ENCODE peak calls at places on chromosomes 3 and 15, in seven cellular contexts. Q is PC-3, O is A549, H is brain microvascular endothelial cell, Y is adrenal gland, T is GM12864, A is body of pancreas. R is an unnamed sample.

GRCh38 chr3:69088033-69088432 is 3.3 kb downstream of the ARL6IP5 start:
- DNase-seq in O (peak), Q (peak), H (no peak), A (no peak), Y (no peak), T (no peak), R (peak)

GRCh38 chr3:100072328-100073048 is 41.8 kb downstream of the FILIP1L start:
- DNase-seq in Y (no peak), O (no peak), T (no peak), Q (peak), H (no peak), A (no peak), R (no peak)

GRCh38 chr15:98746756-98747155 is 98.4 kb downstream of the IGF1R start:
- DNase-seq in H (no peak), Q (no peak), O (no peak), A (no peak), T (no peak), Y (no peak), R (no peak)

GRCh38 chr3:104291878-104292277 is 1074.8 kb upstream of the ALCAM start:
- DNase-seq in O (no peak), T (no peak), Y (no peak), H (peak), A (no peak), Q (no peak), R (no peak)

GRCh38 chr3:126030455-126030854 is 53.5 kb downstream of the SLC41A3 start:
- DNase-seq in A (no peak), Q (no peak), O (no peak), T (no peak), H (no peak), Y (no peak), R (no peak)

GRCh38 chr3:38805765-38806386 is 10.1 kb downstream of the SCN10A start:
- DNase-seq in H (peak), A (peak), O (peak), Y (peak), T (peak), Q (peak), R (peak)

GRCh38 chr15:77143606-77144005 is 72.7 kb upstream of the TSPAN3 start:
- DNase-seq in Q (no peak), O (no peak), A (no peak), H (no peak), T (no peak), Y (no peak), R (no peak)

GRCh38 chr15:85649372-85649771 is 145.4 kb downstream of the KLHL25 start:
- DNase-seq in T (no peak), H (peak), O (peak), Y (peak), A (no peak), Q (no peak), R (peak)

GRCh38 chr3:127565711-127566110 is 24.8 kb downstream of the TPRA1 start:
- DNase-seq in Q (no peak), H (no peak), A (no peak), Y (no peak), T (no peak), O (no peak), R (no peak)

GRCh38 chr15:28169361-28169760 is 70.2 kb upstream of the OCA2 start:
- DNase-seq in H (no peak), T (no peak), A (no peak), O (no peak), Y (no peak), Q (no peak), R (peak)

GRCh38 chr3:101675709-101676218 is 1.2 kb downstream of the ZBTB11 start:
- DNase-seq in H (no peak), T (no peak), A (peak), Y (no peak), Q (peak), O (no peak), R (no peak)

GRCh38 chr3:3636815-3637214 is 162.4 kb upstream of the LRRN1 start:
- DNase-seq in H (no peak), T (no peak), O (no peak), Y (no peak), A (no peak), Q (no peak), R (peak)

GRCh38 chr3:120180731-120181412 is 86.6 kb upstream of the GSK3B start:
- DNase-seq in A (no peak), T (no peak), H (no peak), Q (peak), O (no peak), Y (no peak), R (peak)

GRCh38 chr3:193825617-193826016 is 232.6 kb downstream of the OPA1 start:
- DNase-seq in H (no peak), A (no peak), Y (no peak), T (no peak), O (no peak), Q (no peak), R (no peak)

GRCh38 chr15:80778964-80779657 is at the start of gene CEMIP:
- DNase-seq in Y (peak), O (peak), A (peak), H (peak), T (no peak), Q (peak), R (peak)

GRCh38 chr15:78224024-78224413 is 10.3 kb downstream of the ACSBG1 start:
- DNase-seq in H (no peak), Y (no peak), A (no peak), O (no peak), Q (no peak), T (no peak), R (no peak)

GRCh38 chr3:131261137-131261536 is 120.4 kb upstream of the NUDT16 start:
- DNase-seq in A (no peak), H (no peak), O (no peak), Y (no peak), Q (no peak), T (no peak), R (no peak)

GRCh38 chr3:5021571-5022092 is 42.4 kb downstream of the BHLHE40 start:
- DNase-seq in O (peak), H (peak), T (no peak), A (no peak), Y (peak), Q (peak), R (peak)

GRCh38 chr3:83523470-83524073 is 1435.2 kb upstream of the CADM2 start:
- DNase-seq in A (peak), O (peak), T (no peak), Q (peak), Y (peak), H (peak), R (peak)

GRCh38 chr3:124722589-124722988 is 7.7 kb upstream of the UMPS start:
- DNase-seq in H (no peak), T (no peak), Q (no peak), O (no peak), A (no peak), Y (no peak), R (no peak)

GRCh38 chr15:64746921-64747320 is 28.5 kb downstream of the RBPMS2 start:
- DNase-seq in A (no peak), Q (no peak), O (no peak), T (no peak), H (no peak), Y (no peak), R (no peak)

GRCh38 chr3:104947946-104948345 is 418.8 kb upstream of the ALCAM start:
- DNase-seq in Y (no peak), Q (no peak), A (no peak), O (no peak), T (no peak), H (peak), R (no peak)

GRCh38 chr3:18100126-18100525 is 325.0 kb downstream of the SATB1 start:
- DNase-seq in Y (no peak), A (no peak), H (no peak), O (no peak), T (no peak), Q (peak), R (no peak)

GRCh38 chr3:18098960-18099587 is 326.1 kb downstream of the SATB1 start:
- DNase-seq in Y (no peak), A (no peak), Q (peak), O (peak), H (peak), T (no peak), R (no peak)

GRCh38 chr3:18097473-18097872 is 327.7 kb downstream of the SATB1 start:
- DNase-seq in O (no peak), A (no peak), Y (no peak), H (no peak), T (no peak), Q (no peak), R (no peak)

GRCh38 chr3:18097989-18098388 is 327.1 kb downstream of the SATB1 start:
- DNase-seq in T (no peak), H (no peak), O (no peak), Y (no peak), Q (no peak), A (no peak), R (no peak)

DNA sequence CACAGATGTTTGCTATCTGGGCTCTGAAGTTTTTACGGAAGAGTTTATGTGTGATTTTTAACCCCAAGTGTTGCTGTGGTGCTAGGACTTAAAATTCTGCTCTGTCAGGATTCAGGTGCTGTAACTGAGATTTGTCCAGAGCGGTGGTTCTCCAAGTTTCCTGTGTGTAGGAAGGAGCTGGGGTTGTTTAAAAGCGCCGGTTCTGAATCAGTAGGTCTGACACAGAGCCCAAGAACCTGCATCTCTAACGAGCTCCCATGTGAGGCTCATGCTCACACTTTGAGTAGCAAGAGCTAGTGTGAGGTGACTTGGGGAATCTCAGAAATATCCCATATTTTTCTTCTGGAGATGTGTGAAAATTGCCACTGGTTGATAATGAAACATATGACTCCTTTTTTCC is 325.5 kb downstream of the SATB1 start:
- DNase-seq in A (no peak), Q (peak), Y (no peak), O (no peak), T (no peak), H (no peak), R (no peak)
- H3K4me3 ChIP-seq in A (no peak), Q (peak), Y (no peak), O (no peak), T (no peak), H (no peak), R (no peak)

DNA sequence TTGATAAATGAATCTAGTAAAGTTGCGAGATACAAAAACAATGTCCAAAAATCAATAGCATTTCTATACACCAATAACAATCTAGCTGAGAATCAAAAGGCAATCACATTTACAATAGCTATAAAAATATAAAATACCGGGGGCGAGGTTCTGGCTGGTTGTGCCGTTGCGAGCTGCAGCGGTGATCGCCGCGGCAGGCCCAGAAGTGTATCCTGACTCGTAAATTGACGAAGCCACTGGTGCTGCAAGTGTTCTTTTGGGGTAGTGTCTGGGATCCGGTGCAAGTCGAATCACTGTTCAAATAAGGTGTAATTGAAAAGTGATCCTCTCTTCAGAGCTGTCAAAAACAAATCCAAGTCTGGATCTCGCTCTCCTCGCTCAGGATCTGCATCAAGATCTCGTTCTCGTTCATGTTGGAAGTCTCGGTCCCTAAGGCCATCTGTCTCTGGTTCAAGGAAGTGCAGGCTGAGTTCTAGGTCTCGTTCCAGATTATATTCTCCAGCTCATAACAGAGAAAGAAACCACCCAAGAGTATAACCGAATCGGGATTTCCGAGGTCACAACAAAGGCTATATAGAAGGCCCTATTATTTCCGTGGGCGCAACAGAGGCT is 80.1 kb upstream of the STT3B start:
- DNase-seq in Y (no peak), Q (no peak), T (no peak), H (no peak), O (no peak), A (no peak), R (no peak)
- H3K4me3 ChIP-seq in Y (no peak), Q (no peak), T (no peak), H (no peak), O (no peak), A (no peak), R (no peak)

GRCh38 chr3:165796701-165797100 is 40.5 kb downstream of the BCHE start:
- DNase-seq in O (no peak), Q (no peak), Y (no peak), H (no peak), A (no peak), T (no peak), R (no peak)
- H3K4me3 ChIP-seq in O (no peak), Q (no peak), Y (no peak), H (no peak), A (no peak), T (no peak), R (no peak)

DNA sequence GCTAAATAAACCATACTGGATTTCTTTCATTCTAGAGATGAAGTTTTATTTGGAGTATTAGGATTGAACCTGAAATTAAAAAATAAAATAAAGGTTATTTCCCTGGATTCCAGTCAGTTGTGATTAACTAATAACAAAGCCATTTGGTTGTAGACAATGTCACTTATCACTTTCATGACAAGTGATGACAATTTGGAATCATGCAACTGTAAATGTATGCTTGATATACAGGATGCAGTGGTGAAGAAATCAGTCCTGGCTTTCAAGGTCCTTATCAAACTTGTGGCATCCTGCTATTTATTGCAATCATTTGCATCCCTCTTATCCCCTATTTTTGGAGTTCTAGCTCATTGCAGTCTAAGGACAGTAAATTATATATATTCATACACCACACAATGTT is 425.2 kb downstream of the CHL1 start:
- DNase-seq in Q (no peak), Y (no peak), O (no peak), T (no peak), H (no peak), A (no peak), R (no peak)
- H3K4me3 ChIP-seq in Q (no peak), Y (no peak), O (no peak), T (no peak), H (no peak), A (no peak), R (no peak)

GRCh38 chr3:188052229-188052965 is 101.6 kb upstream of the LPP start:
- DNase-seq in A (peak), H (peak), Y (peak), Q (no peak), O (no peak), T (no peak), R (no peak)

GRCh38 chr3:188055388-188055787 is 98.6 kb upstream of the LPP start:
- DNase-seq in O (no peak), A (no peak), Q (no peak), T (no peak), Y (no peak), H (no peak), R (no peak)

GRCh38 chr3:188051801-188052228 is 102.1 kb upstream of the LPP start:
- DNase-seq in A (no peak), T (no peak), Q (no peak), O (no peak), H (peak), Y (peak), R (peak)

GRCh38 chr3:188053710-188054379 is 100.1 kb upstream of the LPP start:
- DNase-seq in H (no peak), Y (no peak), T (no peak), Q (no peak), A (no peak), O (no peak), R (no peak)

GRCh38 chr3:188052966-188053340 is 101.0 kb upstream of the LPP start:
- DNase-seq in T (no peak), H (no peak), Q (no peak), A (no peak), Y (no peak), O (no peak), R (peak)
- H3K4me3 ChIP-seq in T (no peak), H (no peak), Q (no peak), A (no peak), Y (no peak), O (no peak), R (no peak)

DNA sequence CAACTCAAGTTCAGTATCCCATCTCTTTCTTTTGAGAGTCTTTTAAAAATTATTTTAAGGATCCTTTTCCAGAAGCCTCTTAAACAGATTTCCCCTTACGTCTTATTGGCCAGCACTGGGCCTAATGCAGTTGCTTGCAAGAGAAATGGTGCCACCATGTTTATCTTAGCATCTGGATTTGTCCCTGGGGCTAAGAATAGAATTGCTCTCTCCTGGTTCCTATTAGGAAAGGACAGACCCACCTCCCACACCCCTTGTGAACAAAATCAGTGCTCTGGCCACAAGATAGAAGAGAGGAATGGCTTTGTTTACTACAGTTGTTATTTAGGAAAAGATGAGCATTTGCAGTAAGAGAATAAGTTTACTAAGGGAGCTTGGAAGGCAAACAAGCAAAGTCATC is 128.2 kb upstream of the CGNL1 start:
- DNase-seq in Y (no peak), T (no peak), H (no peak), A (no peak), O (no peak), Q (no peak), R (no peak)
- H3K4me3 ChIP-seq in Y (no peak), T (no peak), H (no peak), A (no peak), O (no peak), Q (no peak), R (no peak)

DNA sequence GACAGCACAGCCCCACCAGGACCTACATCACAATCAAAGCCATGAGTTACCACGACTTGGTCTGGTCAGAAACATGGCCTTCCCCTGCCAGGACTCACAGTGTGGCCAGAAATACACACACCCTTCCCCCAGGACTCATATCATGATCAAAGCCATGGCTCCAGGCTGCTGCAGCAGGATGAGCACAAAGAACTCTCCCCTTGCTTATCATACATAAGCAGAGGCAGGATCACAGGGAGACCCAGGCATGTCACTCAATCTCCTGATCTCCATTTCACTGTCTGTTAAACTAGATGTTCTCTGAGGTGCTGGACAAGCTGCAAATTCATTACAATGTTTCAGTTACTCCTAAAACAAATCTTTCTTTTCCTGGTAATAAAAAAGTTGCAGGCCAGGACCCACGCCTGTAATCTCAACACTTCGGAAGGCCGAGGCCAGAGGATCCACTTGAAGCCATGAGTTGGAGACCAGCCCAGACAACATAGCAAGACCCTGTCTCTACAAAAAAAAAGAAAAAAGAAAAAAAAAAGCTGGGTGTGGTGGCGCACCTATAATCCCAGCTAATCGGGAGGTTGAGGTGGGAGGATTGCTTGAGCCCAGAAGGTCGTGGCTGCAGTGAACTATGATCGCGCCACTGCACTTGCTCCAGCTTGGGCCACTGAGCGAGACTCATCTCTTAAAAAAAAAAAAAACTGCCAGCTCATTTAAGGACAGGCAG is 1.2 kb downstream of the PFKFB4 start:
- DNase-seq in Q (no peak), Y (no peak), O (no peak), H (no peak), T (no peak), A (no peak), R (peak)
- H3K4me3 ChIP-seq in Q (peak), Y (no peak), O (no peak), H (no peak), T (peak), A (no peak), R (no peak)

GRCh38 chr15:74417230-74417629 is 16.5 kb downstream of the SEMA7A start:
- DNase-seq in Y (no peak), T (no peak), O (no peak), Q (peak), A (no peak), H (peak), R (no peak)
- H3K4me3 ChIP-seq in Y (no peak), T (no peak), O (no peak), Q (no peak), A (no peak), H (no peak), R (no peak)

GRCh38 chr3:14178247-14179113 is at the start of the genes LSM3 and XPC:
- DNase-seq in H (peak), Y (peak), A (peak), O (peak), Q (peak), T (peak), R (peak)

GRCh38 chr3:14179114-14179465 is 473 bp downstream of the LSM3 start:
- DNase-seq in H (no peak), O (no peak), T (no peak), A (no peak), Q (no peak), Y (no peak), R (no peak)

GRCh38 chr3:14177580-14178246 is 688 bp downstream of the XPC start:
- DNase-seq in O (no peak), A (no peak), T (no peak), Y (no peak), Q (no peak), H (peak), R (no peak)

GRCh38 chr3:14181253-14181652 is 2.6 kb downstream of the LSM3 start:
- DNase-seq in Q (no peak), T (no peak), H (no peak), A (no peak), Y (no peak), O (no peak), R (no peak)

DNA sequence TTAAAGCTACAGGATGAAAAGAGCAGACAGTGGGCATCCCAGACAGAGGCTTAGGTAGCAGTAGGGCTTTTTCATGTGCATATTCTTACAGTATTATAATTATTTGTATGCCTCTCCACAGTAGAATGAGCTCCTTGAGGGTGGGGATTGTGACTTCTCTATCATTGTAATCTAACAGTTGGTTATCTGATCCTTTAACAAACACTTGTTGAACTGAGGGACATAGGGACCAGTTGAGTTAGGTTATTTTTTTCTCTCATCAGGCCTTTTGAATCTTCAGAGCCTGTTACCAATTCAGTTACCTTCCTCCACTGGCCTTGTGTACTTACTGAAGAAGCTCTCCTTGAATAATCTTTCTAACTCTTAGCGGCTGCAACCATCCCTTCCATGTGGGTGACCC is 1.2 kb downstream of the LSM3 start:
- DNase-seq in Y (no peak), T (no peak), H (no peak), Q (no peak), A (no peak), O (no peak), R (no peak)
- H3K4me3 ChIP-seq in Y (no peak), T (peak), H (no peak), Q (peak), A (no peak), O (peak), R (no peak)

GRCh38 chr15:26075770-26076169 is 212.6 kb upstream of the ATP10A start:
- DNase-seq in T (no peak), Q (no peak), O (no peak), A (no peak), Y (no peak), H (no peak), R (no peak)
- H3K4me3 ChIP-seq in T (no peak), Q (no peak), O (no peak), A (no peak), Y (no peak), H (no peak), R (no peak)